ENCODE peak calls at places on chromosomes 2 and 18, in seven cellular contexts. One of them, this sample, is unnamed.

GRCh38 chr2:172131713-172132555 is 29.2 kb upstream of the DLX2 start:
- DNase-seq in HepG2: no peak
- DNase-seq in upper lobe of left lung: no peak
- DNase-seq in H1: no peak
- DNase-seq in transverse colon: no peak
- DNase-seq in endothelial cell of umbilical vein: no peak
- DNase-seq in breast epithelium: no peak
- DNase-seq in this sample: no peak

GRCh38 chr2:28695245-28695647 is 56.4 kb upstream of the PPP1CB start:
- DNase-seq in HepG2: no peak
- DNase-seq in upper lobe of left lung: no peak
- DNase-seq in H1: no peak
- DNase-seq in transverse colon: no peak
- DNase-seq in endothelial cell of umbilical vein: no peak
- DNase-seq in breast epithelium: no peak
- DNase-seq in this sample: no peak

GRCh38 chr2:38097611-38098350 is 21.8 kb upstream of the CYP1B1 start:
- DNase-seq in HepG2: no peak
- DNase-seq in upper lobe of left lung: no peak
- DNase-seq in H1: no peak
- DNase-seq in transverse colon: no peak
- DNase-seq in endothelial cell of umbilical vein: no peak
- DNase-seq in breast epithelium: no peak
- DNase-seq in this sample: no peak

GRCh38 chr2:195706161-195706900 is 49.3 kb downstream of the SLC39A10 start:
- DNase-seq in HepG2: no peak
- DNase-seq in upper lobe of left lung: no peak
- DNase-seq in H1: no peak
- DNase-seq in transverse colon: no peak
- DNase-seq in endothelial cell of umbilical vein: no peak
- DNase-seq in breast epithelium: no peak
- DNase-seq in this sample: no peak

GRCh38 chr2:3317277-3317685 is 60.3 kb downstream of the EIPR1 start:
- DNase-seq in HepG2: no peak
- DNase-seq in upper lobe of left lung: no peak
- DNase-seq in H1: no peak
- DNase-seq in transverse colon: no peak
- DNase-seq in endothelial cell of umbilical vein: no peak
- DNase-seq in breast epithelium: no peak
- DNase-seq in this sample: no peak

GRCh38 chr2:213151437-213152064 is at the start of gene IKZF2:
- DNase-seq in HepG2: peak; percentile 71
- DNase-seq in upper lobe of left lung: peak; percentile 86
- DNase-seq in H1: peak; percentile 78
- DNase-seq in transverse colon: peak; percentile 84
- DNase-seq in endothelial cell of umbilical vein: peak; percentile 85
- DNase-seq in breast epithelium: peak; percentile 66
- DNase-seq in this sample: no peak

GRCh38 chr2:213834746-213835145 is 550.5 kb downstream of the SPAG16 start:
- DNase-seq in HepG2: no peak
- DNase-seq in upper lobe of left lung: no peak
- DNase-seq in H1: no peak
- DNase-seq in transverse colon: no peak
- DNase-seq in endothelial cell of umbilical vein: no peak
- DNase-seq in breast epithelium: no peak
- DNase-seq in this sample: no peak

GRCh38 chr18:48627216-48627615 is 88.4 kb downstream of the CTIF start:
- DNase-seq in HepG2: no peak
- DNase-seq in upper lobe of left lung: no peak
- DNase-seq in H1: no peak
- DNase-seq in transverse colon: no peak
- DNase-seq in endothelial cell of umbilical vein: peak; percentile 39
- DNase-seq in breast epithelium: no peak
- DNase-seq in this sample: no peak

GRCh38 chr2:181104512-181105121 is 124.2 kb downstream of the UBE2E3 start:
- DNase-seq in HepG2: peak; percentile 34
- DNase-seq in upper lobe of left lung: no peak
- DNase-seq in H1: no peak
- DNase-seq in transverse colon: peak; percentile 11
- DNase-seq in endothelial cell of umbilical vein: peak; percentile 57
- DNase-seq in breast epithelium: no peak
- DNase-seq in this sample: no peak

GRCh38 chr18:33578371-33579146 is 540 bp downstream of the ASXL3 start:
- DNase-seq in HepG2: peak; percentile 1
- DNase-seq in upper lobe of left lung: no peak
- DNase-seq in H1: peak; percentile 58
- DNase-seq in transverse colon: peak; percentile 41
- DNase-seq in endothelial cell of umbilical vein: no peak
- DNase-seq in breast epithelium: no peak
- DNase-seq in this sample: no peak

GRCh38 chr2:16654775-16655456 is 10.7 kb downstream of the CYRIA start:
- DNase-seq in HepG2: no peak
- DNase-seq in upper lobe of left lung: peak; percentile 26
- DNase-seq in H1: peak; percentile 11
- DNase-seq in transverse colon: no peak
- DNase-seq in endothelial cell of umbilical vein: no peak
- DNase-seq in breast epithelium: no peak
- DNase-seq in this sample: peak; percentile 85

GRCh38 chr2:84495539-84496146 is 20.7 kb upstream of the DNAH6 start:
- DNase-seq in HepG2: peak; percentile 64
- DNase-seq in upper lobe of left lung: no peak
- DNase-seq in H1: no peak
- DNase-seq in transverse colon: no peak
- DNase-seq in endothelial cell of umbilical vein: peak; percentile 80
- DNase-seq in breast epithelium: no peak
- DNase-seq in this sample: no peak

GRCh38 chr2:157291018-157291417 is 33.5 kb downstream of the GALNT5 start:
- DNase-seq in HepG2: no peak
- DNase-seq in upper lobe of left lung: no peak
- DNase-seq in H1: no peak
- DNase-seq in transverse colon: no peak
- DNase-seq in endothelial cell of umbilical vein: no peak
- DNase-seq in breast epithelium: no peak
- DNase-seq in this sample: no peak

GRCh38 chr2:64036343-64036742 is 17.1 kb upstream of the VPS54 start:
- DNase-seq in HepG2: no peak
- DNase-seq in upper lobe of left lung: no peak
- DNase-seq in H1: no peak
- DNase-seq in transverse colon: no peak
- DNase-seq in endothelial cell of umbilical vein: peak; percentile 61
- DNase-seq in breast epithelium: no peak
- DNase-seq in this sample: no peak

GRCh38 chr2:96110621-96111256 is 5.6 kb downstream of the ADRA2B start:
- DNase-seq in HepG2: no peak
- DNase-seq in upper lobe of left lung: no peak
- DNase-seq in H1: no peak
- DNase-seq in transverse colon: no peak
- DNase-seq in endothelial cell of umbilical vein: no peak
- DNase-seq in breast epithelium: no peak
- DNase-seq in this sample: no peak

GRCh38 chr2:157620956-157621355 is 7.7 kb downstream of the ACVR1C start:
- DNase-seq in HepG2: no peak
- DNase-seq in upper lobe of left lung: no peak
- DNase-seq in H1: no peak
- DNase-seq in transverse colon: no peak
- DNase-seq in endothelial cell of umbilical vein: no peak
- DNase-seq in breast epithelium: no peak
- DNase-seq in this sample: no peak

GRCh38 chr18:44823782-44824181 is 143.1 kb downstream of the SETBP1 start:
- DNase-seq in HepG2: no peak
- DNase-seq in upper lobe of left lung: no peak
- DNase-seq in H1: no peak
- DNase-seq in transverse colon: no peak
- DNase-seq in endothelial cell of umbilical vein: peak; percentile 6
- DNase-seq in breast epithelium: peak; percentile 25
- DNase-seq in this sample: no peak

GRCh38 chr2:118738524-118739308 is 108.7 kb downstream of the EN1 start:
- DNase-seq in HepG2: peak; percentile 6
- DNase-seq in upper lobe of left lung: no peak
- DNase-seq in H1: no peak
- DNase-seq in transverse colon: no peak
- DNase-seq in endothelial cell of umbilical vein: peak; percentile 78
- DNase-seq in breast epithelium: peak; percentile 47
- DNase-seq in this sample: no peak

GRCh38 chr2:157837851-157838441 is 38.2 kb downstream of the ACVR1 start:
- DNase-seq in HepG2: peak; percentile 66
- DNase-seq in upper lobe of left lung: no peak
- DNase-seq in H1: no peak
- DNase-seq in transverse colon: peak; percentile 14
- DNase-seq in endothelial cell of umbilical vein: peak; percentile 80
- DNase-seq in breast epithelium: no peak
- DNase-seq in this sample: no peak

GRCh38 chr18:63099026-63099840 is 220.3 kb downstream of the BCL2 start:
- DNase-seq in HepG2: no peak
- DNase-seq in upper lobe of left lung: no peak
- DNase-seq in H1: no peak
- DNase-seq in transverse colon: no peak
- DNase-seq in endothelial cell of umbilical vein: no peak
- DNase-seq in breast epithelium: no peak
- DNase-seq in this sample: no peak

GRCh38 chr18:63102941-63103744 is 216.4 kb downstream of the BCL2 start:
- DNase-seq in HepG2: no peak
- DNase-seq in upper lobe of left lung: no peak
- DNase-seq in H1: no peak
- DNase-seq in transverse colon: no peak
- DNase-seq in endothelial cell of umbilical vein: no peak
- DNase-seq in breast epithelium: no peak
- DNase-seq in this sample: no peak

GRCh38 chr18:63100626-63100900 is 219.0 kb downstream of the BCL2 start:
- DNase-seq in HepG2: no peak
- DNase-seq in upper lobe of left lung: no peak
- DNase-seq in H1: no peak
- DNase-seq in transverse colon: no peak
- DNase-seq in endothelial cell of umbilical vein: no peak
- DNase-seq in breast epithelium: no peak
- DNase-seq in this sample: peak; percentile 71

GRCh38 chr18:63099848-63100625 is 219.5 kb downstream of the BCL2 start:
- DNase-seq in HepG2: no peak
- DNase-seq in upper lobe of left lung: peak; percentile 54
- DNase-seq in H1: no peak
- DNase-seq in transverse colon: peak; percentile 73
- DNase-seq in endothelial cell of umbilical vein: no peak
- DNase-seq in breast epithelium: no peak
- DNase-seq in this sample: peak; percentile 69

DNA sequence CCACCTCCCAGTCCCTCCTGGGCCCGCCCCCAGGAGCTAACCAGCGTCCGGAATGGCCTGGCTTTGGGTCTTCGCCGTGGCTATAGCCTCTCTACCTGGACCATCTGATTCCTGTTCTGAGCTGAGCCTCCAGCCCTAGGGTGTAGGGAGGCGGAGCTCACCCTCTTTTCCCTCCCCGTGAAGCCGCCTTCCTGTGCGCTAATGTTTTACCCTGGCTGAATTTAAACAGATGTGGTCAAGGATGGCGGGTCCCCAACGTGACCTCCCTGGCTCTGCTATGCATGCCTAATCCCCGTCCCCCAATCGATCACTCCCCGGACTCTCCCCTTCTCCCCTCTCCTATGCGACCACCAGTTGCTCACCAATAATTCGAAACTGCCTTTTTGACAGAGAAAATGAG is 217.8 kb downstream of the BCL2 start:
- DNase-seq in HepG2: no peak
- DNase-seq in upper lobe of left lung: no peak
- DNase-seq in H1: no peak
- DNase-seq in transverse colon: no peak
- DNase-seq in endothelial cell of umbilical vein: no peak
- DNase-seq in breast epithelium: no peak
- DNase-seq in this sample: no peak
- H3K4me1 ChIP-seq in HepG2: no peaks in the 10 kb centered on the region
- H3K4me1 ChIP-seq in upper lobe of left lung: peaks cover 21% of the 10 kb centered on the region
- H3K4me1 ChIP-seq in H1: peaks cover 2% of the 10 kb centered on the region
- H3K4me1 ChIP-seq in transverse colon: peaks cover 17% of the 10 kb centered on the region
- H3K4me1 ChIP-seq in endothelial cell of umbilical vein: no peaks in the 10 kb centered on the region
- H3K4me1 ChIP-seq in breast epithelium: no peaks in the 10 kb centered on the region
- H3K4me1 ChIP-seq in this sample: no peaks in the 10 kb centered on the region

DNA sequence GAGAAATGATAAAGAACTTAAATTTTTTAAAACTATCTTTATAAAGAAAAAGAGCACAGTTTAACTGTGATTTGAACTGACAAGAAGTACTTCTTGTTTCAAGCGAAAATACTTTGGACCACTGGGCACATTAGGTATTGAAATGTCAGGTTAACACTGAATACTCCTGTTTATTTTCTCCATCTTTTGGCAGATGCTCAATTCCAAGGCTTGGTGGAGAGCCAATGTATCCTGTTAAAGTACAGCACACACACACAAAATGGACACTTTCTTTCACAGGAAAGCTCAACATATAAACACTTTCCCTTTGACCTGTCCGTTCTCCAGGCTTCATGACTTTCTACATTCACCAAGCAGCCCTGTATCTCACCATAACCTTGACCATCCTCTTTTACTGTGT is 32.6 kb upstream of the SP3 start:
- DNase-seq in HepG2: no peak
- DNase-seq in upper lobe of left lung: no peak
- DNase-seq in H1: no peak
- DNase-seq in transverse colon: no peak
- DNase-seq in endothelial cell of umbilical vein: peak; percentile 15
- DNase-seq in breast epithelium: no peak
- DNase-seq in this sample: no peak
- TF ChIP-seq POLR2AphosphoS5 in HepG2: no peak
- TF ChIP-seq POLR2AphosphoS5 in upper lobe of left lung: no peak
- TF ChIP-seq POLR2AphosphoS5 in H1: no peak
- TF ChIP-seq POLR2AphosphoS5 in transverse colon: no peak
- TF ChIP-seq POLR2AphosphoS5 in endothelial cell of umbilical vein: no peak
- TF ChIP-seq POLR2AphosphoS5 in breast epithelium: no peak
- TF ChIP-seq POLR2AphosphoS5 in this sample: no peak

GRCh38 chr2:42077343-42077742 is 29.5 kb downstream of the PKDCC start:
- DNase-seq in HepG2: no peak
- DNase-seq in upper lobe of left lung: no peak
- DNase-seq in H1: no peak
- DNase-seq in transverse colon: no peak
- DNase-seq in endothelial cell of umbilical vein: no peak
- DNase-seq in breast epithelium: no peak
- DNase-seq in this sample: no peak
- TF ChIP-seq CTCF in HepG2: peak; percentile 84
- TF ChIP-seq CTCF in upper lobe of left lung: no peak
- TF ChIP-seq CTCF in H1: peak; percentile 38
- TF ChIP-seq CTCF in transverse colon: no peak
- TF ChIP-seq CTCF in endothelial cell of umbilical vein: no peak
- TF ChIP-seq CTCF in breast epithelium: no peak
- TF ChIP-seq CTCF in this sample: no peak

GRCh38 chr2:218168635-218169462 is 2.1 kb upstream of the CXCR1 start:
- DNase-seq in HepG2: peak; percentile 65
- DNase-seq in upper lobe of left lung: peak; percentile 75
- DNase-seq in H1: peak; percentile 92
- DNase-seq in transverse colon: peak; percentile 64
- DNase-seq in endothelial cell of umbilical vein: peak; percentile 45
- DNase-seq in breast epithelium: no peak
- DNase-seq in this sample: no peak

GRCh38 chr2:218172808-218173207 is 6.0 kb upstream of the CXCR1 start:
- DNase-seq in HepG2: no peak
- DNase-seq in upper lobe of left lung: no peak
- DNase-seq in H1: no peak
- DNase-seq in transverse colon: no peak
- DNase-seq in endothelial cell of umbilical vein: no peak
- DNase-seq in breast epithelium: no peak
- DNase-seq in this sample: no peak

GRCh38 chr2:218166791-218167190 is at the start of gene CXCR1:
- DNase-seq in HepG2: no peak
- DNase-seq in upper lobe of left lung: peak; percentile 41
- DNase-seq in H1: no peak
- DNase-seq in transverse colon: no peak
- DNase-seq in endothelial cell of umbilical vein: no peak
- DNase-seq in breast epithelium: no peak
- DNase-seq in this sample: no peak

GRCh38 chr2:218169757-218170546 is 3.2 kb upstream of the CXCR1 start:
- DNase-seq in HepG2: peak; percentile 43
- DNase-seq in upper lobe of left lung: no peak
- DNase-seq in H1: no peak
- DNase-seq in transverse colon: no peak
- DNase-seq in endothelial cell of umbilical vein: no peak
- DNase-seq in breast epithelium: no peak
- DNase-seq in this sample: no peak

GRCh38 chr2:218168016-218168415 is 1.3 kb upstream of the CXCR1 start:
- DNase-seq in HepG2: no peak
- DNase-seq in upper lobe of left lung: no peak
- DNase-seq in H1: no peak
- DNase-seq in transverse colon: no peak
- DNase-seq in endothelial cell of umbilical vein: no peak
- DNase-seq in breast epithelium: no peak
- DNase-seq in this sample: no peak
- H3K4me1 ChIP-seq in HepG2: peaks cover 20% of the 10 kb centered on the region
- H3K4me1 ChIP-seq in upper lobe of left lung: peaks cover 15% of the 10 kb centered on the region
- H3K4me1 ChIP-seq in H1: no peaks in the 10 kb centered on the region
- H3K4me1 ChIP-seq in transverse colon: peaks cover 3% of the 10 kb centered on the region
- H3K4me1 ChIP-seq in endothelial cell of umbilical vein: no peaks in the 10 kb centered on the region
- H3K4me1 ChIP-seq in breast epithelium: no peaks in the 10 kb centered on the region
- H3K4me1 ChIP-seq in this sample: no peaks in the 10 kb centered on the region